ENCODE peak calls at places on chromosome 11, in seven cellular contexts. A, T, N, F, Y, M and X are unnamed samples.

GRCh38 chr11:20672575-20672974 is 3.2 kb downstream of the NELL1 start:
- DNase-seq in A (no peak), T (no peak), N (no peak), F (peak), Y (peak), M (no peak), X (peak)

GRCh38 chr11:10742460-10743208 is 8.4 kb upstream of the CTR9 start:
- DNase-seq in A (no peak), T (no peak), N (no peak), F (no peak), Y (no peak), M (peak), X (no peak)

GRCh38 chr11:128688896-128689546 is 4.9 kb upstream of the FLI1 start:
- DNase-seq in A (no peak), T (no peak), N (no peak), F (no peak), Y (no peak), M (no peak), X (no peak)

GRCh38 chr11:4050137-4050536 is 44.5 kb upstream of the RRM1 start:
- DNase-seq in A (no peak), T (no peak), N (no peak), F (no peak), Y (no peak), M (no peak), X (no peak)

GRCh38 chr11:119940401-119940976 is 197.4 kb downstream of the TRIM29 start:
- DNase-seq in A (no peak), T (no peak), N (no peak), F (no peak), Y (no peak), M (no peak), X (no peak)

GRCh38 chr11:130601141-130601540 is 152.7 kb downstream of the ADAMTS15 start:
- DNase-seq in A (no peak), T (no peak), N (no peak), F (no peak), Y (no peak), M (no peak), X (no peak)

GRCh38 chr11:111624602-111625001 is 22.4 kb downstream of the SIK2 start:
- DNase-seq in A (no peak), T (no peak), N (no peak), F (no peak), Y (no peak), M (no peak), X (no peak)

GRCh38 chr11:9533736-9534473 is 39.6 kb upstream of the WEE1 start:
- DNase-seq in A (no peak), T (no peak), N (no peak), F (no peak), Y (no peak), M (no peak), X (no peak)

GRCh38 chr11:7353100-7353499 is 101.4 kb downstream of the SYT9 start:
- DNase-seq in A (no peak), T (no peak), N (no peak), F (peak), Y (no peak), M (peak), X (no peak)

GRCh38 chr11:36478700-36479329 is 31.3 kb downstream of the TRAF6 start:
- DNase-seq in A (peak), T (no peak), N (no peak), F (peak), Y (peak), M (peak), X (peak)

GRCh38 chr11:369336-370018 is at the start of gene B4GALNT4:
- DNase-seq in A (no peak), T (no peak), N (peak), F (no peak), Y (peak), M (no peak), X (peak)

GRCh38 chr11:17839973-17840611 is 105.5 kb downstream of the KCNC1 start:
- DNase-seq in A (no peak), T (no peak), N (no peak), F (peak), Y (no peak), M (peak), X (no peak)

GRCh38 chr11:119990306-119991021 is 147.4 kb downstream of the TRIM29 start:
- DNase-seq in A (no peak), T (no peak), N (peak), F (no peak), Y (peak), M (no peak), X (no peak)

GRCh38 chr11:68256331-68256741 is 15.4 kb downstream of the C11orf24 start:
- DNase-seq in A (no peak), T (no peak), N (no peak), F (no peak), Y (no peak), M (no peak), X (no peak)

GRCh38 chr11:47510231-47510630 is 42.7 kb downstream of the CELF1 start:
- DNase-seq in A (no peak), T (no peak), N (no peak), F (no peak), Y (no peak), M (no peak), X (no peak)

GRCh38 chr11:45182902-45183301 is 36.5 kb downstream of the PRDM11 start:
- DNase-seq in A (no peak), T (no peak), N (no peak), F (peak), Y (peak), M (peak), X (no peak)

GRCh38 chr11:44950625-44951472 is at the start of gene TP53I11:
- DNase-seq in A (no peak), T (no peak), N (peak), F (peak), Y (peak), M (no peak), X (peak)

GRCh38 chr11:71286701-71287643 is 34.6 kb upstream of the SHANK2 start:
- DNase-seq in A (no peak), T (no peak), N (no peak), F (peak), Y (peak), M (peak), X (no peak)

GRCh38 chr11:33040862-33041453 is 1.6 kb downstream of the TCP11L1 start:
- DNase-seq in A (no peak), T (no peak), N (no peak), F (no peak), Y (no peak), M (no peak), X (no peak)

GRCh38 chr11:72655896-72656464 is 18.2 kb downstream of the PDE2A start:
- DNase-seq in A (no peak), T (no peak), N (no peak), F (no peak), Y (no peak), M (no peak), X (no peak)

GRCh38 chr11:12215192-12215591 is 104.8 kb downstream of the MICAL2 start:
- DNase-seq in A (no peak), T (no peak), N (no peak), F (no peak), Y (peak), M (no peak), X (peak)

GRCh38 chr11:81644239-81644840 is 1089.3 kb downstream of the FAM181B start:
- DNase-seq in A (no peak), T (no peak), N (no peak), F (no peak), Y (peak), M (peak), X (peak)

GRCh38 chr11:69476715-69477025 is 4.8 kb upstream of the LINC01488 start:
- DNase-seq in A (no peak), T (no peak), N (no peak), F (no peak), Y (no peak), M (no peak), X (no peak)

GRCh38 chr11:92131289-92131890 is 93.2 kb upstream of the FAT3 start:
- DNase-seq in A (no peak), T (no peak), N (no peak), F (no peak), Y (no peak), M (no peak), X (no peak)

GRCh38 chr11:125201525-125202121 is 37.1 kb downstream of the PKNOX2 start:
- DNase-seq in A (no peak), T (no peak), N (no peak), F (peak), Y (no peak), M (no peak), X (no peak)

GRCh38 chr11:75013051-75013450 is 24.3 kb downstream of the NEU3 start:
- DNase-seq in A (no peak), T (no peak), N (no peak), F (no peak), Y (no peak), M (no peak), X (no peak)

GRCh38 chr11:8382436-8383053 is 118.9 kb upstream of the LMO1 start:
- DNase-seq in A (no peak), T (no peak), N (no peak), F (no peak), Y (no peak), M (no peak), X (no peak)

GRCh38 chr11:33463059-33463458 is 205.9 kb downstream of the HIPK3 start:
- DNase-seq in A (no peak), T (no peak), N (no peak), F (no peak), Y (no peak), M (no peak), X (no peak)